ENCODE peak calls at places on chromosomes 12 and 14, in seven cellular contexts. A is NCI-H1694; Q is GM23338; G is CD8-positive, alpha-beta memory T cell; P is naive thymus-derived CD8-positive, alpha-beta T cell; F is activated T-helper 1 cell treated with anti-CD3 and anti-CD28 coated beads, Interleukin-12 subunit alpha, Interleukin-12 subunit beta, Interleukin-2, Interleukin-4 antibody, amounts not matched to agents 30 ng/mL and 10 ng/mL and 1 ng/mL, durations not matched to agents 14 hours and 24 hours and 36 hours; N is GM06990. I is an unnamed sample.

GRCh38 chr14:104795781-104796681 is 483 bp upstream of the AKT1 start:
- DNase-seq in N (peak; percentile 67), Q (peak; percentile 54), A (no peak), P (peak; percentile 54), G (peak; percentile 58), F (peak; percentile 40), I (peak; percentile 92)

GRCh38 chr12:50057896-50058670 is 687 bp downstream of the ASIC1 start:
- DNase-seq in F (no peak), A (no peak), P (no peak), N (no peak), G (no peak), Q (no peak), I (no peak)

GRCh38 chr14:78721756-78722455 is 551.7 kb downstream of the NRXN3 start:
- DNase-seq in P (no peak), Q (no peak), G (no peak), A (peak; percentile 23), F (no peak), N (no peak), I (no peak)

GRCh38 chr12:25864287-25864686 is 94.2 kb upstream of the RASSF8 start:
- DNase-seq in N (no peak), Q (no peak), F (no peak), A (no peak), P (no peak), G (no peak), I (no peak)

GRCh38 chr12:102120886-102121285 is 903 bp downstream of the PARPBP start:
- DNase-seq in Q (peak; percentile 25), N (no peak), A (no peak), F (no peak), G (no peak), P (no peak), I (peak; percentile 16)

GRCh38 chr12:116820077-116820656 is 61.1 kb downstream of the HRK start:
- DNase-seq in P (no peak), N (no peak), A (no peak), G (no peak), F (no peak), Q (no peak), I (no peak)

GRCh38 chr14:105061428-105062047 is 3.7 kb downstream of the GPR132 start:
- DNase-seq in N (peak; percentile 74), Q (no peak), F (peak; percentile 39), G (peak; percentile 51), A (no peak), P (no peak), I (peak; percentile 82)

GRCh38 chr12:29216266-29216665 is 67.2 kb downstream of the FAR2 start:
- DNase-seq in N (no peak), P (no peak), Q (no peak), G (no peak), F (no peak), A (no peak), I (no peak)

GRCh38 chr14:67240168-67240932 is 885 bp upstream of the PALS1 start:
- DNase-seq in A (peak; percentile 47), Q (peak; percentile 45), F (peak; percentile 18), P (peak; percentile 2), N (no peak), G (peak; percentile 27), I (peak; percentile 25)

GRCh38 chr12:105428793-105429192 is 98.3 kb downstream of the C12orf75 start:
- DNase-seq in A (no peak), F (no peak), N (no peak), Q (no peak), G (no peak), P (no peak), I (no peak)

GRCh38 chr12:40473979-40474378 is 218.3 kb upstream of the CNTN1 start:
- DNase-seq in Q (no peak), P (no peak), A (no peak), F (no peak), G (no peak), N (no peak), I (no peak)

GRCh38 chr12:66354291-66354690 is 52.0 kb downstream of the HELB start:
- DNase-seq in F (no peak), N (no peak), G (no peak), A (no peak), Q (no peak), P (no peak), I (no peak)

GRCh38 chr12:117190210-117190781 is at the start of gene FBXO21:
- DNase-seq in N (peak; percentile 91), F (peak; percentile 89), G (peak; percentile 90), Q (peak; percentile 95), P (peak; percentile 93), A (peak; percentile 24), I (peak; percentile 99)

GRCh38 chr12:32390572-32391219 is 8.7 kb upstream of the FGD4 start:
- DNase-seq in A (no peak), Q (peak; percentile 76), F (no peak), G (no peak), P (peak; percentile 2), N (peak; percentile 43), I (peak; percentile 49)

I was measured in GM13976.